ENCODE peak calls at places on chromosomes 12 and 14, in nine cellular contexts. G is aorta, K is psoas muscle, F is PC-9, L is neural progenitor cell, S is pancreas, H is transverse colon, R is heart left ventricle, T is A673. D is an unnamed sample.

GRCh38 chr14:85549697-85550096 is 19.8 kb downstream of the FLRT2 start:
- DNase-seq in G (no peak), K (no peak), F (no peak), L (no peak), S (no peak), H (no peak), R (no peak), T (no peak), D (no peak)

GRCh38 chr14:76375484-76375883 is 453 bp upstream of the ESRRB start:
- DNase-seq in G (no peak), K (no peak), F (no peak), L (no peak), S (no peak), H (no peak), R (no peak), T (no peak), D (no peak)

GRCh38 chr12:52079576-52080402 is at the start of gene SMIM41:
- DNase-seq in G (peak; percentile 40), K (no peak), F (no peak), L (no peak), S (no peak), H (no peak), R (no peak), T (no peak), D (no peak)

GRCh38 chr12:104816845-104817503 is 141.1 kb downstream of the SLC41A2 start:
- DNase-seq in G (no peak), K (no peak), F (no peak), L (no peak), S (no peak), H (no peak), R (no peak), T (no peak), D (no peak)

GRCh38 chr14:21308479-21309237 is 28.8 kb downstream of the RPGRIP1 start:
- DNase-seq in G (peak; percentile 56), K (peak; percentile 37), F (peak; percentile 94), L (peak; percentile 97), S (peak; percentile 92), H (peak; percentile 90), R (peak; percentile 70), T (peak; percentile 89), D (peak; percentile 89)

GRCh38 chr14:68528031-68528687 is 264.7 kb downstream of the ZFP36L1 start:
- DNase-seq in G (no peak), K (no peak), F (no peak), L (no peak), S (no peak), H (no peak), R (no peak), T (no peak), D (no peak)

GRCh38 chr12:2924019-2924418 is 33.3 kb downstream of the TULP3 start:
- DNase-seq in G (no peak), K (no peak), F (no peak), L (no peak), S (no peak), H (no peak), R (no peak), T (no peak), D (no peak)

GRCh38 chr12:47307680-47308399 is 228.1 kb upstream of the AMIGO2 start:
- DNase-seq in G (no peak), K (no peak), F (peak; percentile 56), L (peak; percentile 68), S (peak; percentile 29), H (peak; percentile 39), R (no peak), T (peak; percentile 86), D (peak; percentile 40)

DNA sequence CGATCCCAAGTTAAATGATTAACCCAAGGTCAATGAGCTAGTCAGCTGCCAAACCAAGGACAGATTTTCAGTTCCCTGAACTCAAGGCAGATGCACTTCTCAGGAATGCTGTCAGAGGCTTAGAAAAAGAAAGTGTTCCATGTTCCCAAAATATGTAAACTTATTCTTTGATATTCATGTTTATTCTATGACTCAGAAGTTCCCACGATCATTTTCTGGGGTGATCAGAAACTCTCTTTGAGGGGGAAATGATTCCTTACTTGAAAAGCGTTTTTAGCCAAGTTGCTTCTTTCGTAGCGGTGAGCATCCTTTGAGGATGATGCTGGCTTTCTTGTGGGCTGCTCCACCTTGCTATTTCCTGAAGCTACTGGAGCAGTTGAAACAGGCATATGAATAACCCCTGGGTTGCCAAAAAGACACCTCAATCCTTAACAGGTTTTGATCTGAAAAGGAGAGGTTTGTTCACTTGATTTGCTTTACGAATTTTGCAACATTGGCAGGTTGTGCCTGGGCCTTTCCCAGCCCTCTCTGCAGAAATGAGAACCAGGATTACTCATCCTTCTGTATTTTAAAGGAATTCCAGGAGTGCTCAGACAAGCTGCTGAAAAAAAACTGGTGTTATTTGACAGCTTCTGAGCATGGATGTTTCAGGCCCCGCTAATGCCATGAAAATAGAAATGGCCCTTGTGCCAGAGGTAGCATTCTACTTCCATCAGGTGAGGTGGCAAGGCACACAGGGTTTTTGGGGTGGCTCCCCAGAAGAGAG is 121.4 kb upstream of the HIF1A start:
- DNase-seq in G (no peak), K (no peak), F (peak; percentile 78), L (no peak), S (no peak), H (no peak), R (no peak), T (no peak), D (no peak)
- H3K4me1 ChIP-seq in G (no peaks in the 10 kb centered on the region), K (peaks cover 9% of the 10 kb centered on the region), F (peaks cover 91% of the 10 kb centered on the region), L (peaks cover 40% of the 10 kb centered on the region), S (no peaks in the 10 kb centered on the region), H (peaks cover 10% of the 10 kb centered on the region), R (peaks cover 25% of the 10 kb centered on the region), T (peaks cover 15% of the 10 kb centered on the region), D (peaks cover 17% of the 10 kb centered on the region)

GRCh38 chr12:95325501-95325900 is 107.9 kb downstream of the VEZT start:
- DNase-seq in G (no peak), K (no peak), F (no peak), L (no peak), S (no peak), H (no peak), R (no peak), T (no peak), D (no peak)

GRCh38 chr12:95321516-95322246 is 104.1 kb downstream of the VEZT start:
- DNase-seq in G (no peak), K (no peak), F (peak; percentile 45), L (no peak), S (no peak), H (no peak), R (no peak), T (no peak), D (no peak)

GRCh38 chr12:95319694-95320331 is 102.2 kb downstream of the VEZT start:
- DNase-seq in G (no peak), K (no peak), F (peak; percentile 71), L (no peak), S (no peak), H (no peak), R (no peak), T (no peak), D (no peak)

GRCh38 chr12:95323204-95323603 is 105.6 kb downstream of the VEZT start:
- DNase-seq in G (no peak), K (no peak), F (no peak), L (no peak), S (no peak), H (no peak), R (no peak), T (no peak), D (no peak)

GRCh38 chr12:95322335-95322734 is 104.7 kb downstream of the VEZT start:
- DNase-seq in G (no peak), K (no peak), F (no peak), L (no peak), S (no peak), H (no peak), R (no peak), T (no peak), D (no peak)
- H3K4me1 ChIP-seq in G (no peaks in the 10 kb centered on the region), K (no peaks in the 10 kb centered on the region), F (peaks cover 64% of the 10 kb centered on the region), L (peaks cover 10% of the 10 kb centered on the region), S (no peaks in the 10 kb centered on the region), H (no peaks in the 10 kb centered on the region), R (no peaks in the 10 kb centered on the region), T (peaks cover 14% of the 10 kb centered on the region), D (no peaks in the 10 kb centered on the region)

DNA sequence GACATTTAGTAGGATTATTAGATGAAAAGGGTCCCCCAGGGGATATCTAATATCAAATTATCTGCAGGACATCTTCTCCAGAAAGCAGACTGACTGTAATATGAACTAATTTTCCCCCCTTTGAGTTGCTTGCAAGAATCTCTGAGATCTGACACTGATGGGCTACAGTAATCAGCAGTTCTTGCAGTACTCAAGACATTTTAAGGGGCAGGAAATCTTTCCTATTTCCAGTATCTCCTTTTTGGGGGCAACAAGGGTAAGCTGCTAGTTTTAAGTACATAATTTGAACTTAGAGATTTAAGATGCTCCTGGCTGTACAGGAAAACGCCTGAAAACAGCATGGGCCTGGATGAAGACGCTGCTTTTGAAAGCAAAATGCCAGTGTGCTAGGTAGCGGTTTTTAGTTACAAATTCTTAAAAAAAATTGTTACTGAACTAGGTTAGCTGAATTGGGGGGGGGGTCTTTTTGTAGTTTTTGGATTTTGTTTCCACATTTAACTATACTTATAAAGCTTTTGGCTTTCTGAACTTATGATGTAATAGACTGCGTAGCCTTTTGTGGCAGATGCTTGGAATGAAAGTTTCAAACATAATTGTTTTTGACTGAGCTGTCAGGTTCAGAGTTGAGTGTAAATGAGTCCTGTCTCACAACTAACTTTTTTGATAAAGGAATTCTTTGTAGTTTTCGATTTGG is 2.3 kb downstream of the FRMD6 start:
- DNase-seq in G (no peak), K (no peak), F (no peak), L (no peak), S (no peak), H (no peak), R (no peak), T (no peak), D (no peak)
- H3K4me1 ChIP-seq in G (peaks cover 7% of the 10 kb centered on the region), K (no peaks in the 10 kb centered on the region), F (peaks cover 40% of the 10 kb centered on the region), L (peaks cover 23% of the 10 kb centered on the region), S (no peaks in the 10 kb centered on the region), H (peaks cover 37% of the 10 kb centered on the region), R (peaks cover 15% of the 10 kb centered on the region), T (peaks cover 42% of the 10 kb centered on the region), D (no peaks in the 10 kb centered on the region)

DNA sequence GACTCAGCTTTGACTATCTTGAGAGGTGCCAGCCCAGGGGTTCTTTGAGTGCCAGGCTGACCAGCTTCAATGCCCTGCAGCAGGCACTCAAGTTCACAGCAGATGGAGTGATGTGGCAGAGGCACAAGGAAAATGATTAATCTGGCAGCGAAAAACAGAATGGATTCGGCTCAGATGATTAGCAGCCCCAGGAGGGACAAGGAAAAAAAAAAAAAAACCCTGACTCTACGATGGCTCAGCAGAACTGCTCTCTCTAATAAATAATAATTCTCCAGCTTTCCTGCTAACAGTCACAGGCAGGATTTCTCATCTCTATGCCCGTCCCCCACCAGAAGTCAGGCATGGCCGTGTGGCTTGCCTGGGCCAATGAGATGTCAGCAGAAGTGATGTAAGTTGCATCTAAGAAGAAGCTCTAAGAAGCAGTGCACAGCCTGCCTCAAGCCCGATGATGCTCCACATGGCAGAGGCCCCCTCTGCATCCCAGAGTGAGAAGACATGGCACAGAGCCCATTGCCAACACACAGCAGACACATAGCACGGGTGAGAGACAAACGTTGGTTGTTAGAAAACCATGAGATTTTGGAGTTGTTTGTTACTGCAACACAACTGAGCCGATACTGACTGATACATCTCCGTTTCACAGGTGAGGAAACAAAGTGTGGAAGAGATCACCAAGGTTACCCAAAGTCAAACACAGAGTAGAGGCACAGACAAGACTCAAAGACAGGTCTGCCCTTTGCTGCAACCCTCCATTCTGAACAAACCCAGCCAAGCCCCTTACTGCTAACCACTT is 111.0 kb downstream of the SCARB1 start:
- DNase-seq in G (peak; percentile 71), K (no peak), F (no peak), L (no peak), S (no peak), H (no peak), R (no peak), T (peak; percentile 59), D (peak; percentile 50)
- H3K4me1 ChIP-seq in G (no peaks in the 10 kb centered on the region), K (peaks cover 32% of the 10 kb centered on the region), F (peaks cover 6% of the 10 kb centered on the region), L (peaks cover 11% of the 10 kb centered on the region), S (no peaks in the 10 kb centered on the region), H (peaks cover 28% of the 10 kb centered on the region), R (peaks cover 27% of the 10 kb centered on the region), T (peaks cover 20% of the 10 kb centered on the region), D (peaks cover 15% of the 10 kb centered on the region)